ENCODE peak calls at places on chromosomes 6 and 20, in six cellular contexts. One of them, this sample, is unnamed.

GRCh38 chr20:32325706-32326506 is 32.2 kb upstream of the ASXL1 start:
- DNase-seq in OCI-LY7: no peak
- DNase-seq in lower leg skin: no peak
- DNase-seq in EL: peak
- DNase-seq in pancreas: peak
- DNase-seq in iPS DF 19.7: no peak
- DNase-seq in this sample: no peak

GRCh38 chr20:819680-820327 is 13.7 kb upstream of the FAM110A start:
- DNase-seq in OCI-LY7: no peak
- DNase-seq in lower leg skin: peak
- DNase-seq in EL: no peak
- DNase-seq in pancreas: no peak
- DNase-seq in iPS DF 19.7: no peak
- DNase-seq in this sample: no peak

GRCh38 chr6:159919011-159919511 is 28.3 kb downstream of the MAS1 start:
- DNase-seq in OCI-LY7: no peak
- DNase-seq in lower leg skin: peak
- DNase-seq in EL: peak
- DNase-seq in pancreas: no peak
- DNase-seq in iPS DF 19.7: no peak
- DNase-seq in this sample: no peak

GRCh38 chr6:28117386-28118050 is 6.9 kb upstream of the ZSCAN16 start:
- DNase-seq in OCI-LY7: no peak
- DNase-seq in lower leg skin: no peak
- DNase-seq in EL: no peak
- DNase-seq in pancreas: no peak
- DNase-seq in iPS DF 19.7: no peak
- DNase-seq in this sample: no peak

GRCh38 chr6:106098383-106099234 is 12.5 kb downstream of the PRDM1 start:
- DNase-seq in OCI-LY7: peak
- DNase-seq in lower leg skin: no peak
- DNase-seq in EL: peak
- DNase-seq in pancreas: no peak
- DNase-seq in iPS DF 19.7: no peak
- DNase-seq in this sample: no peak

GRCh38 chr6:112235956-112236355 is 18.4 kb downstream of the LAMA4 start:
- DNase-seq in OCI-LY7: no peak
- DNase-seq in lower leg skin: no peak
- DNase-seq in EL: no peak
- DNase-seq in pancreas: no peak
- DNase-seq in iPS DF 19.7: no peak
- DNase-seq in this sample: no peak

GRCh38 chr6:101089640-101090039 is 208.5 kb upstream of the ASCC3 start:
- DNase-seq in OCI-LY7: no peak
- DNase-seq in lower leg skin: no peak
- DNase-seq in EL: no peak
- DNase-seq in pancreas: no peak
- DNase-seq in iPS DF 19.7: no peak
- DNase-seq in this sample: no peak

GRCh38 chr20:21564127-21564773 is 50.4 kb upstream of the NKX2-2 start:
- DNase-seq in OCI-LY7: no peak
- DNase-seq in lower leg skin: peak
- DNase-seq in EL: no peak
- DNase-seq in pancreas: peak
- DNase-seq in iPS DF 19.7: no peak
- DNase-seq in this sample: no peak

GRCh38 chr20:60695223-60695622 is 556.8 kb upstream of the CDH4 start:
- DNase-seq in OCI-LY7: no peak
- DNase-seq in lower leg skin: no peak
- DNase-seq in EL: peak
- DNase-seq in pancreas: no peak
- DNase-seq in iPS DF 19.7: no peak
- DNase-seq in this sample: no peak

GRCh38 chr6:9481292-9482029 is 933.4 kb downstream of the TFAP2A start:
- DNase-seq in OCI-LY7: no peak
- DNase-seq in lower leg skin: no peak
- DNase-seq in EL: peak
- DNase-seq in pancreas: no peak
- DNase-seq in iPS DF 19.7: no peak
- DNase-seq in this sample: no peak

GRCh38 chr20:16271450-16271849 is 301.8 kb downstream of the KIF16B start:
- DNase-seq in OCI-LY7: no peak
- DNase-seq in lower leg skin: no peak
- DNase-seq in EL: no peak
- DNase-seq in pancreas: no peak
- DNase-seq in iPS DF 19.7: no peak
- DNase-seq in this sample: no peak

GRCh38 chr20:48879609-48880008 is 41.9 kb upstream of the ARFGEF2 start:
- DNase-seq in OCI-LY7: no peak
- DNase-seq in lower leg skin: peak
- DNase-seq in EL: peak
- DNase-seq in pancreas: no peak
- DNase-seq in iPS DF 19.7: no peak
- DNase-seq in this sample: no peak

GRCh38 chr6:139939189-139939979 is 564.9 kb upstream of the CITED2 start:
- DNase-seq in OCI-LY7: no peak
- DNase-seq in lower leg skin: no peak
- DNase-seq in EL: no peak
- DNase-seq in pancreas: no peak
- DNase-seq in iPS DF 19.7: peak
- DNase-seq in this sample: no peak

GRCh38 chr6:87731818-87732661 is 30.0 kb upstream of the AKIRIN2 start:
- DNase-seq in OCI-LY7: no peak
- DNase-seq in lower leg skin: peak
- DNase-seq in EL: peak
- DNase-seq in pancreas: peak
- DNase-seq in iPS DF 19.7: no peak
- DNase-seq in this sample: no peak

GRCh38 chr6:133131621-133132020 is 109.5 kb upstream of the EYA4 start:
- DNase-seq in OCI-LY7: no peak
- DNase-seq in lower leg skin: no peak
- DNase-seq in EL: no peak
- DNase-seq in pancreas: no peak
- DNase-seq in iPS DF 19.7: no peak
- DNase-seq in this sample: no peak

GRCh38 chr20:64254571-64255360 is 782 bp upstream of the PCMTD2 start:
- DNase-seq in OCI-LY7: peak
- DNase-seq in lower leg skin: peak
- DNase-seq in EL: no peak
- DNase-seq in pancreas: no peak
- DNase-seq in iPS DF 19.7: no peak
- DNase-seq in this sample: no peak

GRCh38 chr6:139372326-139373153 is 1.9 kb downstream of the CITED2 start:
- DNase-seq in OCI-LY7: no peak
- DNase-seq in lower leg skin: no peak
- DNase-seq in EL: peak
- DNase-seq in pancreas: no peak
- DNase-seq in iPS DF 19.7: no peak
- DNase-seq in this sample: no peak

GRCh38 chr6:37048851-37049734 is 43.6 kb downstream of the FGD2 start:
- DNase-seq in OCI-LY7: peak
- DNase-seq in lower leg skin: no peak
- DNase-seq in EL: peak
- DNase-seq in pancreas: peak
- DNase-seq in iPS DF 19.7: no peak
- DNase-seq in this sample: no peak

GRCh38 chr20:37902504-37903313 is at the start of gene VSTM2L:
- DNase-seq in OCI-LY7: no peak
- DNase-seq in lower leg skin: no peak
- DNase-seq in EL: peak
- DNase-seq in pancreas: peak
- DNase-seq in iPS DF 19.7: no peak
- DNase-seq in this sample: peak

GRCh38 chr6:159969921-159970320 is 1.0 kb downstream of the IGF2R start:
- DNase-seq in OCI-LY7: peak
- DNase-seq in lower leg skin: peak
- DNase-seq in EL: peak
- DNase-seq in pancreas: peak
- DNase-seq in iPS DF 19.7: no peak
- DNase-seq in this sample: peak

GRCh38 chr6:5151955-5152401 is 66.8 kb downstream of the PPP1R3G start:
- DNase-seq in OCI-LY7: no peak
- DNase-seq in lower leg skin: no peak
- DNase-seq in EL: peak
- DNase-seq in pancreas: no peak
- DNase-seq in iPS DF 19.7: no peak
- DNase-seq in this sample: no peak

GRCh38 chr6:32074996-32075532 is 34.1 kb downstream of the TNXB start:
- DNase-seq in OCI-LY7: no peak
- DNase-seq in lower leg skin: no peak
- DNase-seq in EL: peak
- DNase-seq in pancreas: no peak
- DNase-seq in iPS DF 19.7: no peak
- DNase-seq in this sample: no peak

GRCh38 chr20:5719861-5720401 is 30.3 kb upstream of the SHLD1 start:
- DNase-seq in OCI-LY7: no peak
- DNase-seq in lower leg skin: no peak
- DNase-seq in EL: peak
- DNase-seq in pancreas: no peak
- DNase-seq in iPS DF 19.7: no peak
- DNase-seq in this sample: no peak

GRCh38 chr6:149012040-149012545 is 265.3 kb downstream of the UST start:
- DNase-seq in OCI-LY7: no peak
- DNase-seq in lower leg skin: no peak
- DNase-seq in EL: peak
- DNase-seq in pancreas: no peak
- DNase-seq in iPS DF 19.7: no peak
- DNase-seq in this sample: peak

GRCh38 chr6:56235245-56235644 is 12.1 kb downstream of the COL21A1 start:
- DNase-seq in OCI-LY7: no peak
- DNase-seq in lower leg skin: no peak
- DNase-seq in EL: no peak
- DNase-seq in pancreas: no peak
- DNase-seq in iPS DF 19.7: no peak
- DNase-seq in this sample: no peak

GRCh38 chr20:63540417-63541186 is 3.4 kb upstream of the PTK6 start:
- DNase-seq in OCI-LY7: no peak
- DNase-seq in lower leg skin: no peak
- DNase-seq in EL: no peak
- DNase-seq in pancreas: no peak
- DNase-seq in iPS DF 19.7: no peak
- DNase-seq in this sample: no peak

GRCh38 chr6:79946773-79947190 is 571 bp downstream of the ELOVL4 start:
- DNase-seq in OCI-LY7: no peak
- DNase-seq in lower leg skin: no peak
- DNase-seq in EL: peak
- DNase-seq in pancreas: no peak
- DNase-seq in iPS DF 19.7: no peak
- DNase-seq in this sample: peak

GRCh38 chr6:154399097-154399496 is 42.5 kb upstream of the IPCEF1 start:
- DNase-seq in OCI-LY7: no peak
- DNase-seq in lower leg skin: peak
- DNase-seq in EL: peak
- DNase-seq in pancreas: no peak
- DNase-seq in iPS DF 19.7: no peak
- DNase-seq in this sample: no peak

GRCh38 chr6:148885154-148885870 is 138.5 kb downstream of the UST start:
- DNase-seq in OCI-LY7: no peak
- DNase-seq in lower leg skin: no peak
- DNase-seq in EL: peak
- DNase-seq in pancreas: no peak
- DNase-seq in iPS DF 19.7: no peak
- DNase-seq in this sample: no peak

GRCh38 chr20:35013421-35014411 is 58.0 kb downstream of the MYH7B start:
- DNase-seq in OCI-LY7: no peak
- DNase-seq in lower leg skin: peak
- DNase-seq in EL: no peak
- DNase-seq in pancreas: no peak
- DNase-seq in iPS DF 19.7: no peak
- DNase-seq in this sample: no peak

GRCh38 chr20:53942121-53942816 is 128.1 kb downstream of the BCAS1 start:
- DNase-seq in OCI-LY7: peak
- DNase-seq in lower leg skin: no peak
- DNase-seq in EL: no peak
- DNase-seq in pancreas: no peak
- DNase-seq in iPS DF 19.7: no peak
- DNase-seq in this sample: no peak

GRCh38 chr20:18276821-18277220 is 11.5 kb upstream of the ZNF133 start:
- DNase-seq in OCI-LY7: peak
- DNase-seq in lower leg skin: no peak
- DNase-seq in EL: peak
- DNase-seq in pancreas: peak
- DNase-seq in iPS DF 19.7: peak
- DNase-seq in this sample: peak

GRCh38 chr20:31607640-31608255 is 2.7 kb downstream of the ID1 start:
- DNase-seq in OCI-LY7: no peak
- DNase-seq in lower leg skin: no peak
- DNase-seq in EL: no peak
- DNase-seq in pancreas: no peak
- DNase-seq in iPS DF 19.7: no peak
- DNase-seq in this sample: no peak

GRCh38 chr6:68975064-68975463 is 340.0 kb downstream of the ADGRB3 start:
- DNase-seq in OCI-LY7: no peak
- DNase-seq in lower leg skin: no peak
- DNase-seq in EL: peak
- DNase-seq in pancreas: no peak
- DNase-seq in iPS DF 19.7: no peak
- DNase-seq in this sample: peak

GRCh38 chr6:72689107-72689954 is 67.5 kb downstream of the KCNQ5 start:
- DNase-seq in OCI-LY7: peak
- DNase-seq in lower leg skin: no peak
- DNase-seq in EL: no peak
- DNase-seq in pancreas: no peak
- DNase-seq in iPS DF 19.7: no peak
- DNase-seq in this sample: no peak

GRCh38 chr6:32439708-32440214 is at the start of gene HLA-DRA:
- DNase-seq in OCI-LY7: peak
- DNase-seq in lower leg skin: no peak
- DNase-seq in EL: peak
- DNase-seq in pancreas: no peak
- DNase-seq in iPS DF 19.7: peak
- DNase-seq in this sample: peak

GRCh38 chr6:10019851-10020250 is 395.0 kb downstream of the TFAP2A start:
- DNase-seq in OCI-LY7: no peak
- DNase-seq in lower leg skin: no peak
- DNase-seq in EL: no peak
- DNase-seq in pancreas: no peak
- DNase-seq in iPS DF 19.7: no peak
- DNase-seq in this sample: no peak

GRCh38 chr6:44341095-44341890 is 1.2 kb upstream of the SPATS1 start:
- DNase-seq in OCI-LY7: no peak
- DNase-seq in lower leg skin: no peak
- DNase-seq in EL: no peak
- DNase-seq in pancreas: no peak
- DNase-seq in iPS DF 19.7: no peak
- DNase-seq in this sample: no peak

GRCh38 chr6:95577317-95578105 is at the start of gene MANEA:
- DNase-seq in OCI-LY7: peak
- DNase-seq in lower leg skin: peak
- DNase-seq in EL: peak
- DNase-seq in pancreas: peak
- DNase-seq in iPS DF 19.7: peak
- DNase-seq in this sample: peak